ENCODE peak calls at places on chromosomes 16 and 17, in eight cellular contexts. I is stimulated activated naive B cell treated with anti-CD40 and anti-IgM and Interleukin-4, amounts not matched to agents 10 μg/mL and 1 μg/mL and 100 μg/mL, for 72 hours; H is H54; S is NCI-H2081; Z is naive thymus-derived CD4-positive, alpha-beta T cell; E is EH; F is T-helper 17 cell; B is A549. C is an unnamed sample.

GRCh38 chr17:17072546-17072945 is 30.3 kb downstream of the MPRIP start:
- DNase-seq in I (no peak), H (no peak), S (no peak), Z (no peak), E (no peak), F (no peak), B (no peak), C (peak)

GRCh38 chr16:78893340-78893739 is 707.2 kb downstream of the MAF start:
- DNase-seq in I (peak), H (no peak), S (no peak), Z (no peak), E (no peak), F (no peak), B (no peak), C (no peak)

GRCh38 chr17:76473541-76473985 is 6.2 kb downstream of the AANAT start:
- DNase-seq in I (no peak), H (no peak), S (no peak), Z (no peak), E (peak), F (no peak), B (no peak), C (no peak)

GRCh38 chr17:4161560-4162221 is 18.7 kb downstream of the CYB5D2 start:
- DNase-seq in I (no peak), H (peak), S (no peak), Z (no peak), E (peak), F (no peak), B (no peak), C (no peak)

GRCh38 chr16:4021916-4022315 is 94.3 kb downstream of the ADCY9 start:
- DNase-seq in I (no peak), H (no peak), S (no peak), Z (no peak), E (no peak), F (no peak), B (no peak), C (no peak)

GRCh38 chr17:1834378-1835149 is 4.8 kb downstream of the RPA1 start:
- DNase-seq in I (peak), H (no peak), S (no peak), Z (no peak), E (no peak), F (no peak), B (no peak), C (no peak)

GRCh38 chr17:33521784-33522183 is 228.7 kb upstream of the ASIC2 start:
- DNase-seq in I (no peak), H (no peak), S (no peak), Z (no peak), E (no peak), F (no peak), B (peak), C (no peak)

GRCh38 chr16:71781741-71782140 is 26.9 kb downstream of the AP1G1 start:
- DNase-seq in I (no peak), H (no peak), S (no peak), Z (no peak), E (peak), F (no peak), B (no peak), C (no peak)

GRCh38 chr16:11016993-11017392 is 72.6 kb downstream of the CLEC16A start:
- DNase-seq in I (no peak), H (peak), S (peak), Z (no peak), E (peak), F (no peak), B (peak), C (no peak)

GRCh38 chr17:50511058-50511457 is 2.8 kb downstream of the MYCBPAP start:
- DNase-seq in I (no peak), H (peak), S (no peak), Z (peak), E (peak), F (no peak), B (no peak), C (no peak)

GRCh38 chr16:84568066-84568465 is 49.8 kb downstream of the COTL1 start:
- DNase-seq in I (no peak), H (no peak), S (no peak), Z (no peak), E (no peak), F (no peak), B (no peak), C (no peak)

GRCh38 chr17:58710948-58711552 is 18.6 kb downstream of the RAD51C start:
- DNase-seq in I (no peak), H (peak), S (peak), Z (peak), E (peak), F (no peak), B (no peak), C (no peak)

GRCh38 chr16:75317101-75317522 is 65.7 kb upstream of the BCAR1 start:
- DNase-seq in I (peak), H (no peak), S (no peak), Z (no peak), E (peak), F (no peak), B (no peak), C (no peak)

GRCh38 chr17:41772218-41772585 is 14.3 kb downstream of the JUP start:
- DNase-seq in I (no peak), H (no peak), S (no peak), Z (no peak), E (no peak), F (no peak), B (no peak), C (no peak)

GRCh38 chr17:8421571-8421970 is 14.1 kb upstream of the NDEL1 start:
- DNase-seq in I (no peak), H (no peak), S (no peak), Z (no peak), E (no peak), F (no peak), B (no peak), C (no peak)

GRCh38 chr17:76379646-76380376 is 4.6 kb upstream of the SPHK1 start:
- DNase-seq in I (no peak), H (no peak), S (no peak), Z (no peak), E (no peak), F (no peak), B (no peak), C (no peak)

GRCh38 chr17:81713556-81714411 is 1.7 kb downstream of the SLC25A10 start:
- DNase-seq in I (no peak), H (no peak), S (peak), Z (no peak), E (peak), F (no peak), B (no peak), C (no peak)

GRCh38 chr17:60640503-60640902 is 37.1 kb upstream of the BCAS3 start:
- DNase-seq in I (no peak), H (no peak), S (no peak), Z (no peak), E (peak), F (no peak), B (peak), C (no peak)

GRCh38 chr16:83942815-83943515 is 10.1 kb upstream of the OSGIN1 start:
- DNase-seq in I (no peak), H (no peak), S (no peak), Z (no peak), E (no peak), F (no peak), B (no peak), C (peak)

GRCh38 chr17:57577751-57578607 is 167.1 kb downstream of the CCDC182 start:
- DNase-seq in I (no peak), H (no peak), S (no peak), Z (no peak), E (peak), F (no peak), B (no peak), C (no peak)

GRCh38 chr17:43393944-43394482 is 4.8 kb upstream of the ARL4D start:
- DNase-seq in I (peak), H (peak), S (peak), Z (peak), E (peak), F (peak), B (peak), C (peak)

GRCh38 chr17:14351493-14351892 is 50.6 kb downstream of the HS3ST3B1 start:
- DNase-seq in I (peak), H (no peak), S (no peak), Z (no peak), E (peak), F (no peak), B (no peak), C (peak)

GRCh38 chr17:73278465-73279453 is 17.1 kb upstream of the CPSF4L start:
- DNase-seq in I (no peak), H (no peak), S (peak), Z (no peak), E (peak), F (no peak), B (no peak), C (no peak)

GRCh38 chr17:40551091-40551873 is 14.0 kb downstream of the CCR7 start:
- DNase-seq in I (no peak), H (no peak), S (no peak), Z (no peak), E (peak), F (no peak), B (peak), C (no peak)

GRCh38 chr16:88695218-88695617 is 8.9 kb upstream of the SNAI3 start:
- DNase-seq in I (no peak), H (no peak), S (no peak), Z (no peak), E (no peak), F (no peak), B (no peak), C (no peak)

GRCh38 chr16:87895641-87896141 is 26.4 kb upstream of the SLC7A5 start:
- DNase-seq in I (peak), H (no peak), S (no peak), Z (peak), E (peak), F (no peak), B (no peak), C (peak)

GRCh38 chr16:81716478-81717210 is 62.4 kb upstream of the PLCG2 start:
- DNase-seq in I (peak), H (no peak), S (no peak), Z (no peak), E (no peak), F (no peak), B (no peak), C (no peak)

GRCh38 chr16:90018297-90019200 is 707 bp downstream of the DBNDD1 start:
- DNase-seq in I (no peak), H (no peak), S (peak), Z (no peak), E (no peak), F (no peak), B (no peak), C (no peak)

GRCh38 chr17:81035389-81036127 is 607 bp downstream of the BAIAP2 start:
- DNase-seq in I (no peak), H (no peak), S (no peak), Z (peak), E (peak), F (no peak), B (no peak), C (no peak)

GRCh38 chr17:2435852-2436251 is 35.0 kb upstream of the MNT start:
- DNase-seq in I (no peak), H (no peak), S (peak), Z (no peak), E (no peak), F (no peak), B (no peak), C (no peak)

GRCh38 chr16:17194190-17194780 is 276.5 kb downstream of the XYLT1 start:
- DNase-seq in I (peak), H (no peak), S (no peak), Z (peak), E (peak), F (peak), B (no peak), C (peak)

GRCh38 chr16:85396879-85397871 is 215.9 kb upstream of the GSE1 start:
- DNase-seq in I (peak), H (peak), S (peak), Z (no peak), E (no peak), F (no peak), B (no peak), C (peak)

GRCh38 chr17:77373298-77374169 is 232.8 kb downstream of the SEC14L1 start:
- DNase-seq in I (no peak), H (no peak), S (no peak), Z (peak), E (peak), F (no peak), B (no peak), C (no peak)

GRCh38 chr17:79192503-79193500 is 118.2 kb downstream of the ENGASE start:
- DNase-seq in I (no peak), H (peak), S (no peak), Z (no peak), E (peak), F (no peak), B (peak), C (no peak)

GRCh38 chr16:19167710-19168172 is 299 bp upstream of the SYT17 start:
- DNase-seq in I (peak), H (peak), S (peak), Z (no peak), E (peak), F (no peak), B (peak), C (peak)

GRCh38 chr17:29929544-29930398 is at the start of gene SSH2:
- DNase-seq in I (peak), H (peak), S (peak), Z (peak), E (peak), F (peak), B (peak), C (peak)

GRCh38 chr16:86634290-86634689 is 55.9 kb downstream of the FOXL1 start:
- DNase-seq in I (no peak), H (no peak), S (no peak), Z (no peak), E (peak), F (no peak), B (peak), C (no peak)

GRCh38 chr17:142876-143784 is 5.8 kb downstream of the SCGB1C2 start:
- DNase-seq in I (no peak), H (no peak), S (no peak), Z (no peak), E (no peak), F (no peak), B (no peak), C (peak)